ENCODE peak calls at places on chromosome 10, in five cellular contexts. One of them, this sample, is unnamed.
A peak's percentile ranks its signal among the peaks of the same experiment; 100 is the strongest.

GRCh38 chr10:113539789-113540188 is 13.1 kb upstream of the HABP2 start:
- DNase-seq in activated T-cell treated with anti-CD3 and anti-CD28 coated beads for 1 hour: no peak
- DNase-seq in T1000: peak; percentile 7
- DNase-seq in mesendoderm: no peak
- DNase-seq in NCI-H1105: no peak
- DNase-seq in this sample: no peak

GRCh38 chr10:96863922-96864543 is 31.9 kb downstream of the LCOR start:
- DNase-seq in T1000: no peak
- DNase-seq in NCI-H1105: no peak
- DNase-seq in activated T-cell treated with anti-CD3 and anti-CD28 coated beads for 1 hour: no peak
- DNase-seq in mesendoderm: peak; percentile 66
- DNase-seq in this sample: peak; percentile 79

GRCh38 chr10:56383806-56384205 is 22.7 kb upstream of the ZWINT start:
- DNase-seq in activated T-cell treated with anti-CD3 and anti-CD28 coated beads for 1 hour: no peak
- DNase-seq in T1000: no peak
- DNase-seq in mesendoderm: no peak
- DNase-seq in NCI-H1105: no peak
- DNase-seq in this sample: no peak

GRCh38 chr10:58647366-58647765 is 134.7 kb downstream of the BICC1 start:
- DNase-seq in activated T-cell treated with anti-CD3 and anti-CD28 coated beads for 1 hour: no peak
- DNase-seq in NCI-H1105: no peak
- DNase-seq in T1000: no peak
- DNase-seq in mesendoderm: no peak
- DNase-seq in this sample: no peak

GRCh38 chr10:81251457-81252115 is 623.4 kb upstream of the NRG3 start:
- DNase-seq in NCI-H1105: no peak
- DNase-seq in activated T-cell treated with anti-CD3 and anti-CD28 coated beads for 1 hour: no peak
- DNase-seq in mesendoderm: peak; percentile 78
- DNase-seq in T1000: no peak
- DNase-seq in this sample: no peak

GRCh38 chr10:29430101-29430500 is 141.2 kb downstream of the LYZL1 start:
- DNase-seq in NCI-H1105: no peak
- DNase-seq in mesendoderm: no peak
- DNase-seq in T1000: no peak
- DNase-seq in activated T-cell treated with anti-CD3 and anti-CD28 coated beads for 1 hour: no peak
- DNase-seq in this sample: no peak

GRCh38 chr10:11098628-11099027 is 81.0 kb downstream of the CELF2 start:
- DNase-seq in mesendoderm: no peak
- DNase-seq in activated T-cell treated with anti-CD3 and anti-CD28 coated beads for 1 hour: no peak
- DNase-seq in NCI-H1105: no peak
- DNase-seq in T1000: no peak
- DNase-seq in this sample: no peak

GRCh38 chr10:46255696-46256355 is 31.0 kb upstream of the ANTXRL start:
- DNase-seq in mesendoderm: peak; percentile 86
- DNase-seq in T1000: no peak
- DNase-seq in activated T-cell treated with anti-CD3 and anti-CD28 coated beads for 1 hour: peak; percentile 40
- DNase-seq in NCI-H1105: peak; percentile 1
- DNase-seq in this sample: peak; percentile 58

GRCh38 chr10:103265712-103266329 is 11.1 kb upstream of the INA start:
- DNase-seq in activated T-cell treated with anti-CD3 and anti-CD28 coated beads for 1 hour: peak; percentile 14
- DNase-seq in NCI-H1105: no peak
- DNase-seq in T1000: peak; percentile 3
- DNase-seq in mesendoderm: peak; percentile 82
- DNase-seq in this sample: peak; percentile 62

GRCh38 chr10:110783509-110784103 is 88.1 kb upstream of the PDCD4 start:
- DNase-seq in NCI-H1105: no peak
- DNase-seq in activated T-cell treated with anti-CD3 and anti-CD28 coated beads for 1 hour: peak; percentile 55
- DNase-seq in T1000: no peak
- DNase-seq in mesendoderm: no peak
- DNase-seq in this sample: no peak